ENCODE peak calls at places on chromosomes 13 and 19, in five cellular contexts. One of them, this sample, is unnamed.

GRCh38 chr19:20244356-20244755 is 77.3 kb downstream of the ZNF486 start:
- DNase-seq in prostate gland: no peak
- DNase-seq in spleen: no peak
- DNase-seq in sigmoid colon: no peak
- DNase-seq in Panc1: no peak
- DNase-seq in this sample: no peak

GRCh38 chr19:18496167-18496979 is 25.5 kb downstream of the ELL start:
- DNase-seq in prostate gland: no peak
- DNase-seq in spleen: peak; percentile 85
- DNase-seq in sigmoid colon: no peak
- DNase-seq in Panc1: no peak
- DNase-seq in this sample: peak; percentile 55

GRCh38 chr13:37134411-37135041 is 29.1 kb upstream of the CSNK1A1L start:
- DNase-seq in prostate gland: no peak
- DNase-seq in spleen: no peak
- DNase-seq in sigmoid colon: no peak
- DNase-seq in Panc1: no peak
- DNase-seq in this sample: no peak

GRCh38 chr19:5850743-5851293 is 431 bp downstream of the FUT3 start:
- DNase-seq in prostate gland: no peak
- DNase-seq in spleen: no peak
- DNase-seq in sigmoid colon: peak; percentile 87
- DNase-seq in Panc1: no peak
- DNase-seq in this sample: no peak

GRCh38 chr13:110887242-110887954 is 27.5 kb downstream of the ANKRD10 start:
- DNase-seq in prostate gland: no peak
- DNase-seq in spleen: no peak
- DNase-seq in sigmoid colon: no peak
- DNase-seq in Panc1: no peak
- DNase-seq in this sample: no peak

GRCh38 chr13:21348771-21349170 is 110.3 kb downstream of the ZDHHC20 start:
- DNase-seq in prostate gland: no peak
- DNase-seq in spleen: no peak
- DNase-seq in sigmoid colon: no peak
- DNase-seq in Panc1: no peak
- DNase-seq in this sample: no peak

GRCh38 chr13:80436571-80437169 is 95.7 kb upstream of the SPRY2 start:
- DNase-seq in prostate gland: no peak
- DNase-seq in spleen: no peak
- DNase-seq in sigmoid colon: peak; percentile 72
- DNase-seq in Panc1: no peak
- DNase-seq in this sample: no peak

GRCh38 chr13:98300956-98301641 is 124.0 kb upstream of the RNF113B start:
- DNase-seq in prostate gland: peak; percentile 77
- DNase-seq in spleen: no peak
- DNase-seq in sigmoid colon: no peak
- DNase-seq in Panc1: peak; percentile 13
- DNase-seq in this sample: no peak

GRCh38 chr19:56671613-56671994 is at the start of gene ZNF835:
- DNase-seq in prostate gland: peak; percentile 79
- DNase-seq in spleen: peak; percentile 94
- DNase-seq in sigmoid colon: peak; percentile 96
- DNase-seq in Panc1: no peak
- DNase-seq in this sample: peak; percentile 39

GRCh38 chr19:48719263-48720171 is at the start of gene MAMSTR:
- DNase-seq in prostate gland: no peak
- DNase-seq in spleen: peak; percentile 87
- DNase-seq in sigmoid colon: no peak
- DNase-seq in Panc1: no peak
- DNase-seq in this sample: no peak

GRCh38 chr13:113445791-113446487 is 7.3 kb downstream of the ADPRHL1 start:
- DNase-seq in prostate gland: no peak
- DNase-seq in spleen: peak; percentile 82
- DNase-seq in sigmoid colon: peak; percentile 43
- DNase-seq in Panc1: no peak
- DNase-seq in this sample: no peak

GRCh38 chr13:114259974-114260373 is 21.4 kb upstream of the UPF3A start:
- DNase-seq in prostate gland: peak; percentile 59
- DNase-seq in spleen: no peak
- DNase-seq in sigmoid colon: no peak
- DNase-seq in Panc1: no peak
- DNase-seq in this sample: no peak

GRCh38 chr13:79228972-79229371 is 177.1 kb downstream of the RBM26 start:
- DNase-seq in prostate gland: no peak
- DNase-seq in spleen: no peak
- DNase-seq in sigmoid colon: no peak
- DNase-seq in Panc1: no peak
- DNase-seq in this sample: no peak

GRCh38 chr13:45615501-45616101 is at the start of gene ERICH6B:
- DNase-seq in prostate gland: no peak
- DNase-seq in spleen: no peak
- DNase-seq in sigmoid colon: no peak
- DNase-seq in Panc1: no peak
- DNase-seq in this sample: no peak

GRCh38 chr19:38331728-38332127 is 3.9 kb upstream of the CATSPERG start:
- DNase-seq in prostate gland: no peak
- DNase-seq in spleen: no peak
- DNase-seq in sigmoid colon: no peak
- DNase-seq in Panc1: no peak
- DNase-seq in this sample: no peak

GRCh38 chr19:19788015-19788414 is 33.5 kb downstream of the ZNF506 start:
- DNase-seq in prostate gland: no peak
- DNase-seq in spleen: no peak
- DNase-seq in sigmoid colon: no peak
- DNase-seq in Panc1: no peak
- DNase-seq in this sample: no peak

GRCh38 chr13:27403252-27403678 is 21.2 kb upstream of the GTF3A start:
- DNase-seq in prostate gland: no peak
- DNase-seq in spleen: no peak
- DNase-seq in sigmoid colon: no peak
- DNase-seq in Panc1: no peak
- DNase-seq in this sample: no peak

GRCh38 chr13:49023441-49023840 is 47.7 kb downstream of the FNDC3A start:
- DNase-seq in prostate gland: no peak
- DNase-seq in spleen: no peak
- DNase-seq in sigmoid colon: no peak
- DNase-seq in Panc1: peak; percentile 10
- DNase-seq in this sample: no peak

GRCh38 chr19:24033962-24034342 is 53.0 kb upstream of the ZNF254 start:
- DNase-seq in prostate gland: peak; percentile 32
- DNase-seq in spleen: no peak
- DNase-seq in sigmoid colon: peak; percentile 75
- DNase-seq in Panc1: no peak
- DNase-seq in this sample: no peak

GRCh38 chr13:114067381-114067885 is 65.0 kb downstream of the RASA3 start:
- DNase-seq in prostate gland: no peak
- DNase-seq in spleen: no peak
- DNase-seq in sigmoid colon: no peak
- DNase-seq in Panc1: no peak
- DNase-seq in this sample: peak; percentile 58

GRCh38 chr13:44431150-44431549 is 57.5 kb downstream of the SERP2 start:
- DNase-seq in prostate gland: no peak
- DNase-seq in spleen: no peak
- DNase-seq in sigmoid colon: no peak
- DNase-seq in Panc1: no peak
- DNase-seq in this sample: no peak

GRCh38 chr19:14719162-14719561 is 29.3 kb downstream of the ZNF333 start:
- DNase-seq in prostate gland: no peak
- DNase-seq in spleen: no peak
- DNase-seq in sigmoid colon: no peak
- DNase-seq in Panc1: no peak
- DNase-seq in this sample: no peak

GRCh38 chr13:95002126-95002525 is 289.8 kb upstream of the SOX21 start:
- DNase-seq in prostate gland: no peak
- DNase-seq in spleen: no peak
- DNase-seq in sigmoid colon: no peak
- DNase-seq in Panc1: no peak
- DNase-seq in this sample: no peak

GRCh38 chr13:111903143-111903542 is 163.8 kb upstream of the SOX1 start:
- DNase-seq in prostate gland: no peak
- DNase-seq in spleen: no peak
- DNase-seq in sigmoid colon: peak; percentile 28
- DNase-seq in Panc1: no peak
- DNase-seq in this sample: no peak

GRCh38 chr13:25678398-25678797 is 306.6 kb downstream of the ATP8A2 start:
- DNase-seq in prostate gland: peak; percentile 34
- DNase-seq in spleen: no peak
- DNase-seq in sigmoid colon: no peak
- DNase-seq in Panc1: no peak
- DNase-seq in this sample: no peak

GRCh38 chr13:113532156-113532806 is 41.8 kb upstream of the DCUN1D2 start:
- DNase-seq in prostate gland: no peak
- DNase-seq in spleen: peak; percentile 42
- DNase-seq in sigmoid colon: peak; percentile 56
- DNase-seq in Panc1: no peak
- DNase-seq in this sample: no peak

GRCh38 chr19:7006305-7006704 is 14.9 kb downstream of the MBD3L2B start:
- DNase-seq in prostate gland: no peak
- DNase-seq in spleen: no peak
- DNase-seq in sigmoid colon: no peak
- DNase-seq in Panc1: no peak
- DNase-seq in this sample: no peak

GRCh38 chr13:29563941-29564340 is 31.5 kb downstream of the SLC7A1 start:
- DNase-seq in prostate gland: no peak
- DNase-seq in spleen: no peak
- DNase-seq in sigmoid colon: no peak
- DNase-seq in Panc1: no peak
- DNase-seq in this sample: no peak

GRCh38 chr13:45337395-45337794 is 3.6 kb downstream of the TPT1 start:
- DNase-seq in prostate gland: no peak
- DNase-seq in spleen: no peak
- DNase-seq in sigmoid colon: no peak
- DNase-seq in Panc1: no peak
- DNase-seq in this sample: no peak

GRCh38 chr19:54424660-54425381 is 9.6 kb downstream of the TTYH1 start:
- DNase-seq in prostate gland: no peak
- DNase-seq in spleen: no peak
- DNase-seq in sigmoid colon: no peak
- DNase-seq in Panc1: no peak
- DNase-seq in this sample: no peak

GRCh38 chr13:45137501-45137880 is 17.2 kb downstream of the GTF2F2 start:
- DNase-seq in prostate gland: no peak
- DNase-seq in spleen: no peak
- DNase-seq in sigmoid colon: no peak
- DNase-seq in Panc1: no peak
- DNase-seq in this sample: no peak

GRCh38 chr13:73000027-73000674 is 58.7 kb upstream of the KLF5 start:
- DNase-seq in prostate gland: no peak
- DNase-seq in spleen: no peak
- DNase-seq in sigmoid colon: no peak
- DNase-seq in Panc1: no peak
- DNase-seq in this sample: no peak

GRCh38 chr19:37936886-37937285 is 29.9 kb downstream of the SIPA1L3 start:
- DNase-seq in prostate gland: no peak
- DNase-seq in spleen: no peak
- DNase-seq in sigmoid colon: no peak
- DNase-seq in Panc1: no peak
- DNase-seq in this sample: no peak

GRCh38 chr19:11693505-11694499 is 44.9 kb downstream of the ZNF823 start:
- DNase-seq in prostate gland: no peak
- DNase-seq in spleen: no peak
- DNase-seq in sigmoid colon: no peak
- DNase-seq in Panc1: no peak
- DNase-seq in this sample: no peak

GRCh38 chr13:91375119-91375729 is 23.2 kb upstream of the GPC5 start:
- DNase-seq in prostate gland: no peak
- DNase-seq in spleen: no peak
- DNase-seq in sigmoid colon: no peak
- DNase-seq in Panc1: peak; percentile 7
- DNase-seq in this sample: no peak

GRCh38 chr19:41863209-41863931 is 3.3 kb downstream of the RPS19 start:
- DNase-seq in prostate gland: no peak
- DNase-seq in spleen: no peak
- DNase-seq in sigmoid colon: no peak
- DNase-seq in Panc1: no peak
- DNase-seq in this sample: no peak
- TF ChIP-seq POLR2AphosphoS5 in prostate gland: no peak
- TF ChIP-seq POLR2AphosphoS5 in spleen: no peak
- TF ChIP-seq POLR2AphosphoS5 in sigmoid colon: no peak
- TF ChIP-seq POLR2AphosphoS5 in Panc1: no peak
- TF ChIP-seq POLR2AphosphoS5 in this sample: no peak

GRCh38 chr19:46017095-46017429 is 5.8 kb downstream of the PGLYRP1 start:
- DNase-seq in prostate gland: no peak
- DNase-seq in spleen: no peak
- DNase-seq in sigmoid colon: peak; percentile 64
- DNase-seq in Panc1: no peak
- DNase-seq in this sample: no peak
- TF ChIP-seq POLR2AphosphoS5 in prostate gland: no peak
- TF ChIP-seq POLR2AphosphoS5 in spleen: no peak
- TF ChIP-seq POLR2AphosphoS5 in sigmoid colon: no peak
- TF ChIP-seq POLR2AphosphoS5 in Panc1: no peak
- TF ChIP-seq POLR2AphosphoS5 in this sample: no peak

DNA sequence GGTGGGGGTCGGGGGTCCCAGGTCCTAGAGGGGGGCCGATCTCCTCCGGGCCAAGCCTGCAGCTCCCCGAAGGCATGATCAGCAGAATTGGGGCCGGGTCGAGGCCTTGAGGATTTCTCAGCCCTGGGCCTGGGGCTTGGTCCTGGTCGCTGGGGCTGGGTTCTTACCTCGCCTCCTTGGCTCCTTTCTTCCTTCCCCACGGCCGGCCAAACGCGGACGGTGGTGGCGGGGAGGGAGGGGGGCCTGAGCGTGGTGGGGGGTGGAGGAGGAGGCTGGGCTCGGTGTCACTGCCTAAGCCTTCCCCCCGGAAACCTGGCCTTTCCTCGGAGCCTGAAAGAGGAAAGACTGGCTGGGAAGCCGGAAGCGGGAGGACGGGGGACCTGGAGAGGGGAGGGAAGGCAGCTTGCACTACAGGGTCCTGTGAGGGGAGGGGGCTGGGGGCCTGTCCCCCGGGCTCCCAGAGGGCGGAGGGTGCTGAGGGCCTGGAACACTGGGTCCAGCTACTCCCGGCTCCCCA is at the start of gene ZNF579:
- DNase-seq in prostate gland: peak; percentile 76
- DNase-seq in spleen: peak; percentile 89
- DNase-seq in sigmoid colon: peak; percentile 93
- DNase-seq in Panc1: peak; percentile 61
- DNase-seq in this sample: peak; percentile 88
- TF ChIP-seq POLR2AphosphoS5 in prostate gland: peak; percentile 73
- TF ChIP-seq POLR2AphosphoS5 in spleen: peak; percentile 47
- TF ChIP-seq POLR2AphosphoS5 in sigmoid colon: no peak
- TF ChIP-seq POLR2AphosphoS5 in Panc1: peak; percentile 81
- TF ChIP-seq POLR2AphosphoS5 in this sample: no peak

GRCh38 chr19:50357178-50358100 is 8.0 kb downstream of the NAPSA start:
- DNase-seq in prostate gland: peak; percentile 62
- DNase-seq in spleen: peak; percentile 96
- DNase-seq in sigmoid colon: peak; percentile 90
- DNase-seq in Panc1: no peak
- DNase-seq in this sample: peak; percentile 44
- TF ChIP-seq POLR2AphosphoS5 in prostate gland: peak; percentile 37
- TF ChIP-seq POLR2AphosphoS5 in spleen: peak; percentile 90
- TF ChIP-seq POLR2AphosphoS5 in sigmoid colon: peak; percentile 12
- TF ChIP-seq POLR2AphosphoS5 in Panc1: no peak
- TF ChIP-seq POLR2AphosphoS5 in this sample: peak; percentile 36

This sample was measured in GM12891.